ENCODE peak calls at places on chromosomes 2 and 18, in seven cellular contexts. One of them, this sample, is unnamed.

GRCh38 chr2:36163520-36164239 is 191.9 kb upstream of the CRIM1 start:
- DNase-seq in RWPE1: no peak
- DNase-seq in psoas muscle: no peak
- DNase-seq in tibial artery: no peak
- DNase-seq in heart left ventricle: no peak
- DNase-seq in GM12878: no peak
- DNase-seq in stomach: no peak
- DNase-seq in this sample: no peak

GRCh38 chr2:178315083-178315482 is 120.8 kb downstream of the OSBPL6 start:
- DNase-seq in RWPE1: no peak
- DNase-seq in psoas muscle: no peak
- DNase-seq in tibial artery: no peak
- DNase-seq in heart left ventricle: no peak
- DNase-seq in GM12878: no peak
- DNase-seq in stomach: no peak
- DNase-seq in this sample: no peak

GRCh38 chr2:105952131-105952530 is 207.4 kb downstream of the NCK2 start:
- DNase-seq in RWPE1: no peak
- DNase-seq in psoas muscle: no peak
- DNase-seq in tibial artery: no peak
- DNase-seq in heart left ventricle: no peak
- DNase-seq in GM12878: no peak
- DNase-seq in stomach: no peak
- DNase-seq in this sample: no peak

GRCh38 chr2:46460991-46461715 is 18.2 kb upstream of the TMEM247 start:
- DNase-seq in RWPE1: peak
- DNase-seq in psoas muscle: peak
- DNase-seq in tibial artery: peak
- DNase-seq in heart left ventricle: peak
- DNase-seq in GM12878: peak
- DNase-seq in stomach: peak
- DNase-seq in this sample: peak

GRCh38 chr18:78085241-78086185 is 835.9 kb downstream of the GALR1 start:
- DNase-seq in RWPE1: no peak
- DNase-seq in psoas muscle: no peak
- DNase-seq in tibial artery: no peak
- DNase-seq in heart left ventricle: no peak
- DNase-seq in GM12878: no peak
- DNase-seq in stomach: no peak
- DNase-seq in this sample: no peak

GRCh38 chr2:227939271-227940027 is 68.0 kb downstream of the DAW1 start:
- DNase-seq in RWPE1: peak
- DNase-seq in psoas muscle: no peak
- DNase-seq in tibial artery: no peak
- DNase-seq in heart left ventricle: no peak
- DNase-seq in GM12878: no peak
- DNase-seq in stomach: no peak
- DNase-seq in this sample: no peak

GRCh38 chr18:816088-816653 is 4.1 kb upstream of the YES1 start:
- DNase-seq in RWPE1: no peak
- DNase-seq in psoas muscle: no peak
- DNase-seq in tibial artery: no peak
- DNase-seq in heart left ventricle: no peak
- DNase-seq in GM12878: no peak
- DNase-seq in stomach: no peak
- DNase-seq in this sample: no peak

GRCh38 chr2:114127372-114127771 is 237.5 kb downstream of the ACTR3 start:
- DNase-seq in RWPE1: no peak
- DNase-seq in psoas muscle: no peak
- DNase-seq in tibial artery: no peak
- DNase-seq in heart left ventricle: no peak
- DNase-seq in GM12878: no peak
- DNase-seq in stomach: no peak
- DNase-seq in this sample: no peak

GRCh38 chr2:119649364-119649917 is 29.6 kb upstream of the TMEM177 start:
- DNase-seq in RWPE1: no peak
- DNase-seq in psoas muscle: no peak
- DNase-seq in tibial artery: no peak
- DNase-seq in heart left ventricle: no peak
- DNase-seq in GM12878: no peak
- DNase-seq in stomach: no peak
- DNase-seq in this sample: no peak

GRCh38 chr2:172554352-172555271 is 1.3 kb upstream of the PDK1 start:
- DNase-seq in RWPE1: no peak
- DNase-seq in psoas muscle: no peak
- DNase-seq in tibial artery: no peak
- DNase-seq in heart left ventricle: no peak
- DNase-seq in GM12878: no peak
- DNase-seq in stomach: no peak
- DNase-seq in this sample: no peak

GRCh38 chr2:216108310-216108966 is 710 bp upstream of the XRCC5 start:
- DNase-seq in RWPE1: no peak
- DNase-seq in psoas muscle: no peak
- DNase-seq in tibial artery: no peak
- DNase-seq in heart left ventricle: no peak
- DNase-seq in GM12878: no peak
- DNase-seq in stomach: no peak
- DNase-seq in this sample: no peak

GRCh38 chr2:240164586-240164985 is 24.1 kb upstream of the OTOS start:
- DNase-seq in RWPE1: no peak
- DNase-seq in psoas muscle: no peak
- DNase-seq in tibial artery: no peak
- DNase-seq in heart left ventricle: peak
- DNase-seq in GM12878: no peak
- DNase-seq in stomach: no peak
- DNase-seq in this sample: peak

GRCh38 chr2:64609229-64609994 is 44.3 kb downstream of the SERTAD2 start:
- DNase-seq in RWPE1: no peak
- DNase-seq in psoas muscle: peak
- DNase-seq in tibial artery: no peak
- DNase-seq in heart left ventricle: peak
- DNase-seq in GM12878: no peak
- DNase-seq in stomach: peak
- DNase-seq in this sample: peak

GRCh38 chr18:47382171-47382570 is 130.7 kb upstream of the SKOR2 start:
- DNase-seq in RWPE1: no peak
- DNase-seq in psoas muscle: no peak
- DNase-seq in tibial artery: no peak
- DNase-seq in heart left ventricle: no peak
- DNase-seq in GM12878: no peak
- DNase-seq in stomach: no peak
- DNase-seq in this sample: no peak

GRCh38 chr2:200199576-200200263 is 106.8 kb upstream of the SPATS2L start:
- DNase-seq in RWPE1: no peak
- DNase-seq in psoas muscle: no peak
- DNase-seq in tibial artery: no peak
- DNase-seq in heart left ventricle: no peak
- DNase-seq in GM12878: no peak
- DNase-seq in stomach: no peak
- DNase-seq in this sample: no peak

GRCh38 chr2:607709-608108 is 69.5 kb downstream of the TMEM18 start:
- DNase-seq in RWPE1: no peak
- DNase-seq in psoas muscle: no peak
- DNase-seq in tibial artery: no peak
- DNase-seq in heart left ventricle: no peak
- DNase-seq in GM12878: no peak
- DNase-seq in stomach: no peak
- DNase-seq in this sample: no peak

GRCh38 chr2:225334524-225334923 is 65.0 kb upstream of the NYAP2 start:
- DNase-seq in RWPE1: no peak
- DNase-seq in psoas muscle: no peak
- DNase-seq in tibial artery: no peak
- DNase-seq in heart left ventricle: no peak
- DNase-seq in GM12878: no peak
- DNase-seq in stomach: no peak
- DNase-seq in this sample: no peak

GRCh38 chr18:49968649-49969309 is 155.4 kb upstream of the ACAA2 start:
- DNase-seq in RWPE1: no peak
- DNase-seq in psoas muscle: no peak
- DNase-seq in tibial artery: no peak
- DNase-seq in heart left ventricle: no peak
- DNase-seq in GM12878: no peak
- DNase-seq in stomach: no peak
- DNase-seq in this sample: no peak

GRCh38 chr2:170177950-170178781 is at the start of gene MYO3B:
- DNase-seq in RWPE1: no peak
- DNase-seq in psoas muscle: no peak
- DNase-seq in tibial artery: no peak
- DNase-seq in heart left ventricle: no peak
- DNase-seq in GM12878: no peak
- DNase-seq in stomach: no peak
- DNase-seq in this sample: no peak

GRCh38 chr18:80130555-80130954 is 21.5 kb downstream of the ADNP2 start:
- DNase-seq in RWPE1: no peak
- DNase-seq in psoas muscle: no peak
- DNase-seq in tibial artery: no peak
- DNase-seq in heart left ventricle: no peak
- DNase-seq in GM12878: no peak
- DNase-seq in stomach: no peak
- DNase-seq in this sample: no peak

GRCh38 chr2:174614261-174614660 is 16.7 kb upstream of the WIPF1 start:
- DNase-seq in RWPE1: peak
- DNase-seq in psoas muscle: no peak
- DNase-seq in tibial artery: no peak
- DNase-seq in heart left ventricle: no peak
- DNase-seq in GM12878: no peak
- DNase-seq in stomach: no peak
- DNase-seq in this sample: no peak

GRCh38 chr2:100192300-100192699 is 49.9 kb upstream of the AFF3 start:
- DNase-seq in RWPE1: no peak
- DNase-seq in psoas muscle: no peak
- DNase-seq in tibial artery: no peak
- DNase-seq in heart left ventricle: no peak
- DNase-seq in GM12878: no peak
- DNase-seq in stomach: no peak
- DNase-seq in this sample: no peak

GRCh38 chr2:39568116-39568515 is 97.6 kb upstream of the TMEM178A start:
- DNase-seq in RWPE1: peak
- DNase-seq in psoas muscle: no peak
- DNase-seq in tibial artery: no peak
- DNase-seq in heart left ventricle: no peak
- DNase-seq in GM12878: no peak
- DNase-seq in stomach: no peak
- DNase-seq in this sample: no peak

GRCh38 chr2:20446917-20447436 is at the start of gene RHOB:
- DNase-seq in RWPE1: peak
- DNase-seq in psoas muscle: peak
- DNase-seq in tibial artery: peak
- DNase-seq in heart left ventricle: peak
- DNase-seq in GM12878: peak
- DNase-seq in stomach: peak
- DNase-seq in this sample: peak

GRCh38 chr2:9250498-9251153 is 44.0 kb downstream of the ASAP2 start:
- DNase-seq in RWPE1: no peak
- DNase-seq in psoas muscle: no peak
- DNase-seq in tibial artery: no peak
- DNase-seq in heart left ventricle: no peak
- DNase-seq in GM12878: no peak
- DNase-seq in stomach: peak
- DNase-seq in this sample: no peak
- H3K27ac ChIP-seq in RWPE1: peak
- H3K27ac ChIP-seq in psoas muscle: peak
- H3K27ac ChIP-seq in tibial artery: peak
- H3K27ac ChIP-seq in heart left ventricle: peak
- H3K27ac ChIP-seq in GM12878: no peak
- H3K27ac ChIP-seq in stomach: peak
- H3K27ac ChIP-seq in this sample: no peak

DNA sequence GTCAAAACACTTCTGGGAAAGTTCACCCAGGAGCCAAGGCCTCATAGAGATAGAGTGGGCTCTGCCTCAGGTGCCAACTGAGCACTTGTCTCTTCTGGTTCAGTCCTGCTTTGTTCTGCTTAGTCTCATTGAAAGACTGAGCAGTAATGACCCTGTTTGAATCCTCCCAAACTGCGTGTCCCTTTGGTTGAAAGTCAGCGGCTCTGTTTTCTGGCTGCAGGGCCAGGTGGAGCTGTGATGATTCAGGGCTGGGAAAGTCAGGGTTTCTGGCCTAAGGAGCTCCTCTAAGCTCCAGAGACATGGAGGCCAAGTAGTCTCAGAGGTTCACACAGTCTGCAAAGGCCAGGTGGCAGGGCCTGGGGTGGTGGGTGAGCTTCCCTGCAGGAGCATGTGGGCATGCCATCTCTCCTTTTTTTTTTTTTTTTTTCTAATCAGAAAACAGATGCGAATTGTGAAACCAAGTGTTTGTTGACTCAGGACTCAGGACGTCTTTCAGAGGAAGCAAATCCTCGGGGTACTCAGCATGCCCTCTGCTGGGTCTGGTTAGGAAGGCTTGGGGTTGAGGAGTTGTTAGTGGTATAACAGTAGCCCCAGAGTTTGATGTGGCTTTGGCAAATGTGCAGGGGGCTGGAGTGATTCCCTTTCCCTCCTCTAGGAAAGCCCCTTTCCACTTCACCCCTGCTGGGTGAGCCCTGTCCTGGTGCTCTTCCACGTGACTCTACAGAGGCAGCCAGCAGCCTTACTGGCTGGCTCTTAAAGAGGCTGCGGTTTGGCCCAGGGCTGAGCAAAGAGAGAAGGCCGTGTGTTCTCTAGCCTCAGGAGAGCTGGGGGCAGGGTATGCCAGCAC is 38.3 kb downstream of the TMEM17 start:
- DNase-seq in RWPE1: no peak
- DNase-seq in psoas muscle: peak
- DNase-seq in tibial artery: peak
- DNase-seq in heart left ventricle: no peak
- DNase-seq in GM12878: no peak
- DNase-seq in stomach: no peak
- DNase-seq in this sample: no peak
- H3K27ac ChIP-seq in RWPE1: no peak
- H3K27ac ChIP-seq in psoas muscle: no peak
- H3K27ac ChIP-seq in tibial artery: no peak
- H3K27ac ChIP-seq in heart left ventricle: peak
- H3K27ac ChIP-seq in GM12878: no peak
- H3K27ac ChIP-seq in stomach: no peak
- H3K27ac ChIP-seq in this sample: no peak

DNA sequence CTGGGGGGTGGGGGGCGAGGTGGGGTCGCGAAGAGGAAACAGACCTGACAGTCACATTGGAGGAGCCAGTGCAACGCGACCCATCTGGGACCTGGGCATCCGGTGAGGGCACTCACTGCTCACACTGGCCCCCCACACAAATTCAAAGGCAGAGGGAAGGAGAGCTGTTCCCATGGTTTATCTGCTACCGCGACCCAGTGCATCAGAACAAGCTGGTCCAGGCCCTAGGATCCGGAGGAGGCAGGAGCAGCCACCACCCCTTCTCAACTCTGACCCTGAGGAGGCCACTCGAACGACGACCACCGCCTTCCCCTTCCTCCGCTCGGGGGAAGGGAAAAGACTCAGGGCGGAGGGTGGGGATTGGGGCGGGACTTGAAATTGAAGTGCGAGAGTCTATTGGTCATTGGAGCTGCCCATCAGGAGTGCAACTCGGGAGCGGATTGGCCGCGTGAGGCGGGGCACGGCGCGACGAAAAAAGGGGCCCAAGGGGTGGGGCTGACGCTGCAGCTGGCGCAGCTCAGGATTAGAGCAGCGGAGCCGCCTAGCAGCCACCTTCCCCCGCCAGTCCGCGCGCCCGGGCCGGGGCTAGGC is at the start of gene CDK5R2:
- DNase-seq in RWPE1: peak
- DNase-seq in psoas muscle: peak
- DNase-seq in tibial artery: no peak
- DNase-seq in heart left ventricle: peak
- DNase-seq in GM12878: peak
- DNase-seq in stomach: peak
- DNase-seq in this sample: peak
- H3K27ac ChIP-seq in RWPE1: no peak
- H3K27ac ChIP-seq in psoas muscle: no peak
- H3K27ac ChIP-seq in tibial artery: no peak
- H3K27ac ChIP-seq in heart left ventricle: no peak
- H3K27ac ChIP-seq in GM12878: no peak
- H3K27ac ChIP-seq in stomach: peak
- H3K27ac ChIP-seq in this sample: no peak

GRCh38 chr2:73838889-73839539 is 10.3 kb downstream of the STAMBP start:
- DNase-seq in RWPE1: no peak
- DNase-seq in psoas muscle: no peak
- DNase-seq in tibial artery: no peak
- DNase-seq in heart left ventricle: no peak
- DNase-seq in GM12878: no peak
- DNase-seq in stomach: no peak
- DNase-seq in this sample: no peak
- H3K27ac ChIP-seq in RWPE1: no peak
- H3K27ac ChIP-seq in psoas muscle: peak
- H3K27ac ChIP-seq in tibial artery: peak
- H3K27ac ChIP-seq in heart left ventricle: no peak
- H3K27ac ChIP-seq in GM12878: no peak
- H3K27ac ChIP-seq in stomach: no peak
- H3K27ac ChIP-seq in this sample: no peak

This sample was measured in spleen.